ENCODE peak calls at places on chromosomes 12 and 14, in nine cellular contexts. One of them, this sample, is unnamed.
A peak's percentile ranks its signal among the peaks of the same experiment; 100 is the strongest.

GRCh38 chr12:67795235-67795634 is 146.7 kb downstream of the DYRK2 start:
- DNase-seq in kidney: no peak
- DNase-seq in astrocyte: no peak
- DNase-seq in MM.1S: no peak
- DNase-seq in endodermal cell: no peak
- DNase-seq in mesenchymal stem cell: no peak
- DNase-seq in fibroblast of lung: no peak
- DNase-seq in endothelial cell of umbilical vein: no peak
- DNase-seq in GM23248: no peak
- DNase-seq in this sample: no peak

GRCh38 chr14:61749264-61749663 is 13.0 kb upstream of the SNAPC1 start:
- DNase-seq in kidney: no peak
- DNase-seq in astrocyte: no peak
- DNase-seq in MM.1S: no peak
- DNase-seq in endodermal cell: no peak
- DNase-seq in mesenchymal stem cell: no peak
- DNase-seq in fibroblast of lung: peak; percentile 33
- DNase-seq in endothelial cell of umbilical vein: peak; percentile 39
- DNase-seq in GM23248: peak; percentile 70
- DNase-seq in this sample: no peak

GRCh38 chr12:130018614-130019013 is 114.8 kb upstream of the TMEM132D start:
- DNase-seq in kidney: no peak
- DNase-seq in astrocyte: no peak
- DNase-seq in MM.1S: no peak
- DNase-seq in endodermal cell: peak; percentile 31
- DNase-seq in mesenchymal stem cell: no peak
- DNase-seq in fibroblast of lung: no peak
- DNase-seq in endothelial cell of umbilical vein: no peak
- DNase-seq in GM23248: no peak
- DNase-seq in this sample: no peak

GRCh38 chr14:31829256-31829923 is 247.7 kb upstream of the ARHGAP5 start:
- DNase-seq in kidney: no peak
- DNase-seq in astrocyte: peak; percentile 72
- DNase-seq in MM.1S: no peak
- DNase-seq in endodermal cell: no peak
- DNase-seq in mesenchymal stem cell: peak; percentile 79
- DNase-seq in fibroblast of lung: peak; percentile 91
- DNase-seq in endothelial cell of umbilical vein: no peak
- DNase-seq in GM23248: peak; percentile 66
- DNase-seq in this sample: no peak

GRCh38 chr12:99453831-99454538 is 193.6 kb upstream of the GARIN6 start:
- DNase-seq in kidney: no peak
- DNase-seq in astrocyte: peak; percentile 26
- DNase-seq in MM.1S: peak; percentile 42
- DNase-seq in endodermal cell: no peak
- DNase-seq in mesenchymal stem cell: no peak
- DNase-seq in fibroblast of lung: no peak
- DNase-seq in endothelial cell of umbilical vein: no peak
- DNase-seq in GM23248: peak; percentile 23
- DNase-seq in this sample: no peak

GRCh38 chr14:74286736-74287135 is 16.0 kb downstream of the ABCD4 start:
- DNase-seq in kidney: no peak
- DNase-seq in astrocyte: no peak
- DNase-seq in MM.1S: no peak
- DNase-seq in endodermal cell: no peak
- DNase-seq in mesenchymal stem cell: no peak
- DNase-seq in fibroblast of lung: no peak
- DNase-seq in endothelial cell of umbilical vein: no peak
- DNase-seq in GM23248: no peak
- DNase-seq in this sample: no peak

GRCh38 chr14:39368261-39368959 is 63.8 kb downstream of the FBXO33 start:
- DNase-seq in kidney: no peak
- DNase-seq in astrocyte: peak; percentile 57
- DNase-seq in MM.1S: no peak
- DNase-seq in endodermal cell: peak; percentile 91
- DNase-seq in mesenchymal stem cell: peak; percentile 77
- DNase-seq in fibroblast of lung: peak; percentile 80
- DNase-seq in endothelial cell of umbilical vein: peak; percentile 61
- DNase-seq in GM23248: peak; percentile 83
- DNase-seq in this sample: no peak

GRCh38 chr12:50627491-50627890 is 122.7 kb downstream of the DIP2B start:
- DNase-seq in kidney: no peak
- DNase-seq in astrocyte: no peak
- DNase-seq in MM.1S: no peak
- DNase-seq in endodermal cell: no peak
- DNase-seq in mesenchymal stem cell: no peak
- DNase-seq in fibroblast of lung: no peak
- DNase-seq in endothelial cell of umbilical vein: no peak
- DNase-seq in GM23248: no peak
- DNase-seq in this sample: no peak

GRCh38 chr14:30994681-30995620 is 30.5 kb upstream of the AP4S1 start:
- DNase-seq in kidney: no peak
- DNase-seq in astrocyte: peak; percentile 71
- DNase-seq in MM.1S: no peak
- DNase-seq in endodermal cell: no peak
- DNase-seq in mesenchymal stem cell: peak; percentile 55
- DNase-seq in fibroblast of lung: peak; percentile 26
- DNase-seq in endothelial cell of umbilical vein: peak; percentile 66
- DNase-seq in GM23248: peak; percentile 69
- DNase-seq in this sample: no peak

GRCh38 chr12:101570022-101570421 is 24.7 kb upstream of the MYBPC1 start:
- DNase-seq in kidney: no peak
- DNase-seq in astrocyte: peak; percentile 47
- DNase-seq in MM.1S: peak; percentile 38
- DNase-seq in endodermal cell: no peak
- DNase-seq in mesenchymal stem cell: peak; percentile 29
- DNase-seq in fibroblast of lung: peak; percentile 62
- DNase-seq in endothelial cell of umbilical vein: peak; percentile 10
- DNase-seq in GM23248: peak; percentile 54
- DNase-seq in this sample: no peak

GRCh38 chr14:104794099-104794498 is 1.4 kb downstream of the AKT1 start:
- DNase-seq in kidney: no peak
- DNase-seq in astrocyte: peak; percentile 47
- DNase-seq in MM.1S: no peak
- DNase-seq in endodermal cell: peak; percentile 85
- DNase-seq in mesenchymal stem cell: peak; percentile 88
- DNase-seq in fibroblast of lung: peak; percentile 53
- DNase-seq in endothelial cell of umbilical vein: peak; percentile 57
- DNase-seq in GM23248: peak; percentile 22
- DNase-seq in this sample: peak; percentile 77

GRCh38 chr12:56257491-56258067 is 605 bp downstream of the ANKRD52 start:
- DNase-seq in kidney: no peak
- DNase-seq in astrocyte: peak; percentile 18
- DNase-seq in MM.1S: no peak
- DNase-seq in endodermal cell: peak; percentile 93
- DNase-seq in mesenchymal stem cell: peak; percentile 60
- DNase-seq in fibroblast of lung: no peak
- DNase-seq in endothelial cell of umbilical vein: peak; percentile 45
- DNase-seq in GM23248: peak; percentile 59
- DNase-seq in this sample: peak; percentile 63

GRCh38 chr12:538731-539539 is 79.2 kb downstream of the B4GALNT3 start:
- DNase-seq in kidney: peak; percentile 50
- DNase-seq in astrocyte: peak; percentile 62
- DNase-seq in MM.1S: no peak
- DNase-seq in endodermal cell: no peak
- DNase-seq in mesenchymal stem cell: peak; percentile 76
- DNase-seq in fibroblast of lung: peak; percentile 44
- DNase-seq in endothelial cell of umbilical vein: peak; percentile 80
- DNase-seq in GM23248: peak; percentile 73
- DNase-seq in this sample: peak; percentile 91

GRCh38 chr12:54033980-54034783 is 1.3 kb downstream of the HOXC5 start:
- DNase-seq in kidney: no peak
- DNase-seq in astrocyte: no peak
- DNase-seq in MM.1S: no peak
- DNase-seq in endodermal cell: peak; percentile 74
- DNase-seq in mesenchymal stem cell: peak; percentile 45
- DNase-seq in fibroblast of lung: no peak
- DNase-seq in endothelial cell of umbilical vein: no peak
- DNase-seq in GM23248: peak; percentile 74
- DNase-seq in this sample: no peak

GRCh38 chr12:49367381-49368239 is at the start of gene SPATS2:
- DNase-seq in kidney: peak; percentile 97
- DNase-seq in astrocyte: no peak
- DNase-seq in MM.1S: peak; percentile 33
- DNase-seq in endodermal cell: peak; percentile 100
- DNase-seq in mesenchymal stem cell: peak; percentile 67
- DNase-seq in fibroblast of lung: no peak
- DNase-seq in endothelial cell of umbilical vein: peak; percentile 65
- DNase-seq in GM23248: peak; percentile 56
- DNase-seq in this sample: peak; percentile 94

GRCh38 chr12:56723889-56724659 is 1.0 kb downstream of the NACA start:
- DNase-seq in kidney: no peak
- DNase-seq in astrocyte: peak; percentile 72
- DNase-seq in MM.1S: peak; percentile 45
- DNase-seq in endodermal cell: peak; percentile 59
- DNase-seq in mesenchymal stem cell: peak; percentile 86
- DNase-seq in fibroblast of lung: peak; percentile 91
- DNase-seq in endothelial cell of umbilical vein: peak; percentile 41
- DNase-seq in GM23248: peak; percentile 95
- DNase-seq in this sample: peak; percentile 67

GRCh38 chr12:1566449-1567135 is 27.8 kb downstream of the FBXL14 start:
- DNase-seq in kidney: no peak
- DNase-seq in astrocyte: no peak
- DNase-seq in MM.1S: no peak
- DNase-seq in endodermal cell: no peak
- DNase-seq in mesenchymal stem cell: no peak
- DNase-seq in fibroblast of lung: no peak
- DNase-seq in endothelial cell of umbilical vein: no peak
- DNase-seq in GM23248: no peak
- DNase-seq in this sample: no peak

GRCh38 chr12:1565172-1565571 is 29.2 kb downstream of the FBXL14 start:
- DNase-seq in kidney: no peak
- DNase-seq in astrocyte: no peak
- DNase-seq in MM.1S: no peak
- DNase-seq in endodermal cell: no peak
- DNase-seq in mesenchymal stem cell: no peak
- DNase-seq in fibroblast of lung: no peak
- DNase-seq in endothelial cell of umbilical vein: no peak
- DNase-seq in GM23248: no peak
- DNase-seq in this sample: no peak

GRCh38 chr12:1572731-1573130 is 21.6 kb downstream of the FBXL14 start:
- DNase-seq in kidney: no peak
- DNase-seq in astrocyte: no peak
- DNase-seq in MM.1S: no peak
- DNase-seq in endodermal cell: no peak
- DNase-seq in mesenchymal stem cell: no peak
- DNase-seq in fibroblast of lung: no peak
- DNase-seq in endothelial cell of umbilical vein: no peak
- DNase-seq in GM23248: no peak
- DNase-seq in this sample: no peak

GRCh38 chr12:1562813-1563412 is 31.5 kb downstream of the FBXL14 start:
- DNase-seq in kidney: no peak
- DNase-seq in astrocyte: peak; percentile 33
- DNase-seq in MM.1S: no peak
- DNase-seq in endodermal cell: no peak
- DNase-seq in mesenchymal stem cell: no peak
- DNase-seq in fibroblast of lung: no peak
- DNase-seq in endothelial cell of umbilical vein: peak; percentile 25
- DNase-seq in GM23248: no peak
- DNase-seq in this sample: no peak

GRCh38 chr12:1567852-1568251 is 26.5 kb downstream of the FBXL14 start:
- DNase-seq in kidney: no peak
- DNase-seq in astrocyte: no peak
- DNase-seq in MM.1S: no peak
- DNase-seq in endodermal cell: no peak
- DNase-seq in mesenchymal stem cell: no peak
- DNase-seq in fibroblast of lung: no peak
- DNase-seq in endothelial cell of umbilical vein: no peak
- DNase-seq in GM23248: no peak
- DNase-seq in this sample: no peak
- H3K4me3 ChIP-seq in kidney: no peak overlapping the region
- H3K4me3 ChIP-seq in astrocyte: no peak overlapping the region
- H3K4me3 ChIP-seq in MM.1S: no peak overlapping the region
- H3K4me3 ChIP-seq in endodermal cell: no peak overlapping the region
- H3K4me3 ChIP-seq in mesenchymal stem cell: no peak overlapping the region
- H3K4me3 ChIP-seq in fibroblast of lung: no peak overlapping the region
- H3K4me3 ChIP-seq in endothelial cell of umbilical vein: no peak overlapping the region
- H3K4me3 ChIP-seq in GM23248: no peak overlapping the region
- H3K4me3 ChIP-seq in this sample: no peak overlapping the region

GRCh38 chr14:103123634-103124500 is 606 bp downstream of the TNFAIP2 start:
- DNase-seq in kidney: peak; percentile 91
- DNase-seq in astrocyte: no peak
- DNase-seq in MM.1S: no peak
- DNase-seq in endodermal cell: peak; percentile 85
- DNase-seq in mesenchymal stem cell: peak; percentile 56
- DNase-seq in fibroblast of lung: no peak
- DNase-seq in endothelial cell of umbilical vein: peak; percentile 49
- DNase-seq in GM23248: peak; percentile 76
- DNase-seq in this sample: peak; percentile 50
- H3K27ac ChIP-seq in kidney: peak overlapping the region; percentile 92
- H3K27ac ChIP-seq in astrocyte: no peak overlapping the region
- H3K27ac ChIP-seq in MM.1S: no peak overlapping the region
- H3K27ac ChIP-seq in endodermal cell: peak overlapping the region; percentile 38
- H3K27ac ChIP-seq in mesenchymal stem cell: no peak overlapping the region
- H3K27ac ChIP-seq in fibroblast of lung: no peak overlapping the region
- H3K27ac ChIP-seq in endothelial cell of umbilical vein: no peak overlapping the region
- H3K27ac ChIP-seq in GM23248: no peak overlapping the region
- H3K27ac ChIP-seq in this sample: peak overlapping the region; percentile 82

DNA sequence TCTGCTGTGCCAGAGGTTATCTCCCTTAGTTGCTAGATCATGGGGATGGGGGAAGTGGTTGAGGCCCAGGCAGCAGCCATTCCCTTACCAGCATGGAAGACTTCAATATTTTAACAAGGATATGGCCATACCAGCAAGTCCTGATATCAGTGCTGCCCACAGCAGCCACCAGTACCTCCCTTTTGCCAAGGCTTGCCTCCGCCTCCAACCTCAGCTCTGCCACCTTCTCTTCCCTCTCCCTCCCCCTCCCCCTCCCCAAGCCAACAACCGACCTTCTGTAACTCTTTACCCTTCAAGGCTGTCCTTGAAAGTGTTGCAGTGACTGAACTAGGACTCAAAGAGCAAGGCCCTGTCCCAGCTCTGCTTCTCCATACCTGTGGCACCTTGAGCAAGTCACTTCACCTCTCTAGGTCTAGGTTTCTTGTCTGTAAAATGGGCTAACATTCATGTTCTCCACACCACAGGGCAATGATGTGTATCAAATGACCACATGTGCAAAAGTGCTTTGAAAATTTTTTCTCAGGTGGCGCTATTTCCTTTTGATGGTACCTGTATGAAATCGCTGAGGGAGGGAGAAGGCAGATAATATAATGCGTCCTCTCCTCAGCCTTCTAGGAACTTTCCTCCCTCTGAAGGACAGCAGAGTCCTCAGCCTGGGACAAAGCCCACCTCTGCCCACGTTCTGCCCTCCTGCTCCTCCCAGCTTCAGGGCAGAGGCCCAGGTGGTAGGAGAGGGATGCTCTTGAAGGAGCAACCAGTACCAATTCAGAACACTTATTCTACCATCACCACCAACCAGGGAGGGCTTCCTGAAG is 14.7 kb downstream of the PLEKHG6 start:
- DNase-seq in kidney: no peak
- DNase-seq in astrocyte: no peak
- DNase-seq in MM.1S: no peak
- DNase-seq in endodermal cell: no peak
- DNase-seq in mesenchymal stem cell: no peak
- DNase-seq in fibroblast of lung: no peak
- DNase-seq in endothelial cell of umbilical vein: peak; percentile 19
- DNase-seq in GM23248: no peak
- DNase-seq in this sample: no peak
- H3K9ac ChIP-seq in kidney: no peak overlapping the region
- H3K9ac ChIP-seq in astrocyte: no peak overlapping the region
- H3K9ac ChIP-seq in MM.1S: no peak overlapping the region
- H3K9ac ChIP-seq in endodermal cell: no peak overlapping the region
- H3K9ac ChIP-seq in mesenchymal stem cell: peak overlapping the region; percentile 48
- H3K9ac ChIP-seq in fibroblast of lung: no peak overlapping the region
- H3K9ac ChIP-seq in endothelial cell of umbilical vein: no peak overlapping the region
- H3K9ac ChIP-seq in GM23248: no peak overlapping the region
- H3K9ac ChIP-seq in this sample: no peak overlapping the region

GRCh38 chr12:107776171-107776570 is 1.7 kb downstream of the ASCL4 start:
- DNase-seq in kidney: no peak
- DNase-seq in astrocyte: no peak
- DNase-seq in MM.1S: no peak
- DNase-seq in endodermal cell: no peak
- DNase-seq in mesenchymal stem cell: no peak
- DNase-seq in fibroblast of lung: no peak
- DNase-seq in endothelial cell of umbilical vein: no peak
- DNase-seq in GM23248: no peak
- DNase-seq in this sample: no peak
- H3K4me3 ChIP-seq in kidney: no peak overlapping the region
- H3K4me3 ChIP-seq in astrocyte: no peak overlapping the region
- H3K4me3 ChIP-seq in MM.1S: no peak overlapping the region
- H3K4me3 ChIP-seq in endodermal cell: no peak overlapping the region
- H3K4me3 ChIP-seq in mesenchymal stem cell: no peak overlapping the region
- H3K4me3 ChIP-seq in fibroblast of lung: no peak overlapping the region
- H3K4me3 ChIP-seq in endothelial cell of umbilical vein: no peak overlapping the region
- H3K4me3 ChIP-seq in GM23248: no peak overlapping the region
- H3K4me3 ChIP-seq in this sample: no peak overlapping the region

This sample was measured in colonic mucosa.